ENCODE peak calls at places on chromosomes 7 and 10, in five cellular contexts. Y, X, F, P and O are unnamed samples.

GRCh38 chr7:30032310-30033125 is 4.3 kb downstream of the PLEKHA8 start:
- DNase-seq in Y (no peak), X (no peak), F (no peak), P (no peak), O (no peak)

GRCh38 chr7:47461161-47461560 is 120.8 kb downstream of the TNS3 start:
- DNase-seq in Y (no peak), X (no peak), F (no peak), P (no peak), O (no peak)

GRCh38 chr10:70571636-70572439 is 30.7 kb downstream of the PRF1 start:
- DNase-seq in Y (no peak), X (no peak), F (no peak), P (no peak), O (no peak)

GRCh38 chr7:953547-954327 is 743 bp downstream of the ADAP1 start:
- DNase-seq in Y (peak), X (peak), F (no peak), P (no peak), O (peak)

GRCh38 chr7:43872401-43873165 is 3.3 kb upstream of the MRPS24 start:
- DNase-seq in Y (no peak), X (no peak), F (no peak), P (no peak), O (peak)

GRCh38 chr10:52740913-52741675 is 31.5 kb downstream of the MBL2 start:
- DNase-seq in Y (peak), X (peak), F (peak), P (no peak), O (peak)

GRCh38 chr7:66929935-66930334 is 8.9 kb downstream of the TMEM248 start:
- DNase-seq in Y (no peak), X (no peak), F (no peak), P (no peak), O (no peak)

GRCh38 chr10:121668336-121669009 is 70.2 kb upstream of the FGFR2 start:
- DNase-seq in Y (no peak), X (peak), F (no peak), P (no peak), O (peak)

GRCh38 chr10:77027141-77027540 is 610.5 kb downstream of the KCNMA1 start:
- DNase-seq in Y (no peak), X (no peak), F (no peak), P (no peak), O (no peak)

GRCh38 chr7:129875745-129876411 is 76.9 kb downstream of the UBE2H start:
- DNase-seq in Y (peak), X (no peak), F (no peak), P (no peak), O (no peak)